ENCODE peak calls at places on chromosomes 6 and 20, in four cellular contexts. F is thoracic aorta, E is heart right ventricle, L is cardiac muscle cell. Y is an unnamed sample. For H3K4me1, the result is how much of the 10 kb centered on the place peaks cover.

GRCh38 chr6:83824831-83825230 is 28.3 kb upstream of the RIPPLY2 start:
- DNase-seq in F (no peak), L (no peak), E (no peak), Y (no peak)

GRCh38 chr20:50274570-50275430 is 84.2 kb downstream of the CEBPB start:
- DNase-seq in F (no peak), E (peak), L (no peak), Y (peak)

GRCh38 chr6:9397981-9398559 is 962.7 kb upstream of the SLC35B3 start:
- DNase-seq in L (peak), F (no peak), E (peak), Y (no peak)

GRCh38 chr6:145380186-145380585 is 355.1 kb downstream of the EPM2A start:
- DNase-seq in E (no peak), F (no peak), L (no peak), Y (no peak)

GRCh38 chr6:156889469-156889868 is 112.3 kb downstream of the ARID1B start:
- DNase-seq in F (no peak), L (no peak), E (no peak), Y (no peak)

GRCh38 chr6:168147205-168147738 is 68.3 kb upstream of the FRMD1 start:
- DNase-seq in F (no peak), E (no peak), L (no peak), Y (no peak)

GRCh38 chr20:35654415-35654814 is 10.3 kb downstream of the CPNE1 start:
- DNase-seq in L (no peak), E (no peak), F (no peak), Y (no peak)

GRCh38 chr6:89024456-89024855 is 56.1 kb upstream of the PNRC1 start:
- DNase-seq in E (no peak), F (no peak), L (no peak), Y (no peak)

GRCh38 chr6:166956444-166957086 is at the start of gene RNASET2:
- DNase-seq in L (peak), F (peak), E (peak), Y (peak)

GRCh38 chr6:100512203-100512862 is 47.6 kb upstream of the SIM1 start:
- DNase-seq in L (peak), F (no peak), E (no peak), Y (no peak)

GRCh38 chr6:138198430-138199091 is 19.7 kb downstream of the PBOV1 start:
- DNase-seq in L (no peak), F (no peak), E (no peak), Y (no peak)

GRCh38 chr20:50121858-50122271 is 8.9 kb upstream of the UBE2V1 start:
- DNase-seq in F (no peak), E (no peak), L (no peak), Y (no peak)

GRCh38 chr6:82569022-82569421 is 205.4 kb downstream of the TPBG start:
- DNase-seq in L (no peak), F (no peak), E (no peak), Y (no peak)

GRCh38 chr6:157527471-157527907 is 146.5 kb downstream of the ZDHHC14 start:
- DNase-seq in E (peak), L (no peak), F (no peak), Y (peak)

GRCh38 chr6:82506526-82506925 is 142.9 kb downstream of the TPBG start:
- DNase-seq in E (no peak), F (no peak), L (no peak), Y (no peak)

GRCh38 chr6:152356659-152357058 is 280.5 kb downstream of the SYNE1 start:
- DNase-seq in L (no peak), E (no peak), F (no peak), Y (no peak)

GRCh38 chr6:41470341-41471063 is 75.7 kb upstream of the FOXP4 start:
- DNase-seq in F (peak), L (no peak), E (no peak), Y (peak)

GRCh38 chr6:17932362-17932852 is 55.0 kb downstream of the KIF13A start:
- DNase-seq in L (peak), E (peak), F (peak), Y (peak)

GRCh38 chr6:132218063-132218696 is 183.1 kb downstream of the MOXD1 start:
- DNase-seq in F (no peak), E (no peak), L (peak), Y (no peak)

GRCh38 chr6:168201383-168201782 is 118.2 kb downstream of the DACT2 start:
- DNase-seq in L (no peak), E (no peak), F (no peak), Y (no peak)

GRCh38 chr20:51563597-51564332 is 21.2 kb upstream of the NFATC2 start:
- DNase-seq in E (peak), L (peak), F (peak), Y (peak)

GRCh38 chr6:163630096-163630495 is 215.6 kb downstream of the QKI start:
- DNase-seq in F (no peak), E (no peak), L (no peak), Y (no peak)

GRCh38 chr6:107787589-107787960 is 36.5 kb downstream of the SCML4 start:
- DNase-seq in F (no peak), E (no peak), L (no peak), Y (no peak)
- H3K4me1 ChIP-seq in F (under half), E (under half), L (under half), Y (under half)

GRCh38 chr20:22773326-22773725 is 189.0 kb upstream of the FOXA2 start:
- DNase-seq in E (no peak), F (no peak), L (no peak), Y (no peak)
- H3K4me1 ChIP-seq in E (under half), F (under half), L (under half), Y (under half)

GRCh38 chr20:44523746-44524145 is 1.9 kb upstream of the SERINC3 start:
- DNase-seq in F (no peak), E (no peak), L (no peak), Y (no peak)
- H3K4me1 ChIP-seq in F (under half), E (under half), L (under half), Y (under half)

DNA sequence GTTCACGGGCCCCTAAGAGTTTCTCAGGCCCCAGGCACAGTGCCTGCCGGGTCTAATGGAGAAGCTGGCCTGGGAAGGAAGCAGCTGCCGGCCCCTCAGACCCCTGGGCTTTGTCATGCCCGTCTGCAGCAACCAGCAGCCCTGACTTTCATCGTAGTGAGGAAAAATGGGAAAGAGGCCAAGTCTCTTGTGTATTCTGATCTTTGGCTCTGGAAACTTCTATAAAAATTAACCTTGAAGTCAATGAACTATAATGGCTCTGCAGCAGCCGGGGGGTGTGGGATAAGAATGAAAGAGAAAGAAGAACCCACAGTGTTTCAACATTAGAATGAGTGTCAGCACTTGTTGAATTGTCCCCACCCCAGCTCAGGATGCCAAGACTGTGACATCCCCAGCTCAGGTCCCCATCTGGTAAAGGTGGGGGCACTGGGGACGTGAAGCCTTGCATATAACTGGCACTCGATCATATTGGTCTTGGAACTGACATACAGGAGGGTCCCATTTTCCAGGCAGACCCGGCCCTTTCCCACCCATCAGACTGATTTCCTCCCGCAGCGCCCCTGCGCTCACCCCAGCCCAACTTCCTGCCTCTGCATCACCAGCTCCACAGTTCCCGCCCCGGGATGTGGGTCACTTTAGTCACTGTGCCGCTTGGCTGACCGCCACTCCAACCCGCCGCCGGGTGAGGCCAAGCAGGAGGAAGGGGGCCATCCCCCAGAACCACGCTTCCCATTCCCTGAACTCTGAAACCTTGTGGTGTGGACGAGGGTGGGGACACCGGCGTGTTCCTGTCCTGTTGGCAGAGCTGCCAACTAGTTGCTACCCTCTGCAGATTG is 12.7 kb downstream of the TGM2 start:
- DNase-seq in E (peak), L (no peak), F (peak), Y (peak)
- H3K4me1 ChIP-seq in E (half or more), L (under half), F (half or more), Y (half or more)

GRCh38 chr6:108546079-108547049 is 14.4 kb upstream of the FOXO3 start:
- DNase-seq in L (no peak), F (no peak), E (no peak), Y (no peak)

GRCh38 chr6:108550256-108550655 is 10.5 kb upstream of the FOXO3 start:
- DNase-seq in F (no peak), L (no peak), E (no peak), Y (no peak)

GRCh38 chr6:108544586-108544985 is 16.1 kb upstream of the FOXO3 start:
- DNase-seq in L (no peak), F (no peak), E (no peak), Y (no peak)

GRCh38 chr6:108549241-108549640 is 11.5 kb upstream of the FOXO3 start:
- DNase-seq in E (no peak), L (no peak), F (no peak), Y (no peak)

DNA sequence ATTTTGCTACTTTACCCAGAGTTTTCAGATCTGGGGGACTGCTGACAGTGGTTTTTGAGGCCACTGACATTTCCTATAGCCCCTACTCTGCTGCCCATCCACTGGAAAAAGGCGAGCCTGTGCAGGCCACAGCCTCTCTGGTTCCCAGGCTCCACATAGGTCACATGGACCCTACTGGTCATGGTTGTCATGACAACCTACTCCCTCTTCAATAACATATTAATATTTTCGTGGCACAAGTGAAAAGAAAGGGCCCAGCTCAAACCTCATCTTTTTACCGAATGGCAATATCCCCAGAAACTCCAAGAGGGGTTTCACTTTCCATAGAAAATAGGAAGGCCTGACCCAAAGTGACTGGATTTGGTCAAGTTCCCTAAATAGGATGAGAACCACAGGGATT is 11.0 kb upstream of the FOXO3 start:
- DNase-seq in L (no peak), F (no peak), E (no peak), Y (no peak)
- H3K4me1 ChIP-seq in L (under half), F (under half), E (under half), Y (under half)

GRCh38 chr20:58310291-58310782 is 822 bp downstream of the RAB22A start:
- DNase-seq in F (no peak), E (no peak), L (no peak), Y (no peak)

GRCh38 chr20:58308680-58309527 is 611 bp upstream of the RAB22A start:
- DNase-seq in E (peak), F (no peak), L (peak), Y (peak)

GRCh38 chr20:58308290-58308679 is 1.2 kb upstream of the RAB22A start:
- DNase-seq in F (no peak), E (no peak), L (no peak), Y (no peak)

GRCh38 chr20:58307270-58307669 is 2.2 kb upstream of the RAB22A start:
- DNase-seq in F (no peak), E (no peak), L (no peak), Y (no peak)

DNA sequence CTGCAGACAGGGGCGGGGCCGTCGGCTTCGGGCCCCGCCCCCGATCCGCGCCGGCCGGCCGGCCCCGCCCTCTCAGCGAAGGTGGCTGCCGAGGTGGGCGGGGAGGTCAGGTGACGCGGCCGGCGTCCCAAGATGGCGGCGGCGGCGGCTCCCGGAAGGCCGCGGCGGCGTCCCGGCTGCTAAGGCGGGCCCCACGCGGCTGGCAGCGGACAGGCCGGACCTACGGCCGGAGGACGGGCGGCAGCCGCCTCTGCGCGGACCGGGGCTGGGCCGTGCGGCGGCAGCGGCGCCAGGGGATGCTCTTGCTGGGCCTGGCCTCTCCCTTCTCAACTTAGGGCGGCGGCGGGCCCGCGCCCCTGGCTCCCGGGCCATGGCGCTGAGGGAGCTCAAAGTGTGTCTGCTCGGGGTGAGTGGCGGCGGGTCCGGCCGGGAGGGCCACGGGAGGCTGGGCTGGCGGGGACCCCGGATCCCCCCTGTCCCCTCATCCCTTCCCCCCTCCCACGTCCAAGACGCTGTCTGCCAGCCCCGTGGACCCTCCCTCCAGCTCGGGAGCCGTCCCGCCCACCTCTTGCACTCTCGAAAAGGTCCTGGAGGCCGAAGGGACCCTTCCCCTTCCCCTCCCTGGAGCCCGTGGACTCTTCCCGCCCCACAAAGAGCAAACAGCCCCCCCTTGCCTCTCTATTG is at the start of gene RAB22A:
- DNase-seq in F (peak), E (peak), L (peak), Y (peak)
- H3K4me1 ChIP-seq in F (under half), E (under half), L (under half), Y (under half)

GRCh38 chr20:58192065-58192464 is 36.4 kb downstream of the ANKRD60 start:
- DNase-seq in F (no peak), E (no peak), L (no peak), Y (no peak)
- H3K4me1 ChIP-seq in F (under half), E (under half), L (under half), Y (under half)